ENCODE peak calls at places on chromosomes 1 and 21, in nine cellular contexts. P is stomach, F is GM12892, I is GM23338, J is transverse colon, V is K562, K is breast epithelium, R is GM12891, E is HL-60. X is an unnamed sample.

GRCh38 chr21:41835711-41836154 is 43.4 kb downstream of the PRDM15 start:
- DNase-seq in E (no peak), F (no peak), I (no peak), K (no peak), R (no peak), J (peak), V (peak), P (no peak), X (peak)

GRCh38 chr1:24790490-24790889 is 45.2 kb downstream of the CLIC4 start:
- DNase-seq in V (no peak), K (no peak), F (no peak), R (no peak), E (no peak), J (no peak), P (no peak), I (no peak), X (no peak)

GRCh38 chr1:172602706-172603105 is 56.2 kb upstream of the FASLG start:
- DNase-seq in V (no peak), K (no peak), E (no peak), J (no peak), P (no peak), I (no peak), R (no peak), F (no peak), X (no peak)

GRCh38 chr1:7539772-7540175 is 231.3 kb upstream of the VAMP3 start:
- DNase-seq in F (no peak), V (peak), I (peak), E (no peak), J (peak), P (peak), K (peak), R (no peak), X (peak)

GRCh38 chr1:85199667-85200366 is 999 bp downstream of the SYDE2 start:
- DNase-seq in I (peak), V (no peak), R (no peak), E (no peak), K (no peak), F (no peak), J (no peak), P (no peak), X (no peak)

GRCh38 chr1:119564548-119564947 is 57.5 kb downstream of the HSD3B1 start:
- DNase-seq in R (no peak), I (no peak), E (no peak), K (no peak), V (no peak), J (no peak), P (no peak), F (no peak), X (no peak)

GRCh38 chr1:16068356-16069270 is 4.8 kb downstream of the FAM131C start:
- DNase-seq in J (no peak), P (peak), V (no peak), E (no peak), I (no peak), F (no peak), K (no peak), R (no peak), X (no peak)

GRCh38 chr1:174266476-174266875 is 107.2 kb downstream of the RABGAP1L start:
- DNase-seq in J (no peak), R (no peak), V (no peak), K (no peak), I (no peak), P (no peak), E (no peak), F (no peak), X (no peak)

GRCh38 chr1:198024782-198025181 is 107.6 kb downstream of the LHX9 start:
- DNase-seq in K (no peak), R (no peak), E (no peak), J (no peak), P (no peak), F (no peak), I (no peak), V (no peak), X (no peak)

GRCh38 chr21:46363698-46364097 is 39.7 kb downstream of the PCNT start:
- DNase-seq in J (no peak), V (no peak), P (no peak), F (no peak), I (no peak), E (no peak), K (no peak), R (no peak), X (no peak)

GRCh38 chr1:65265296-65266271 is 43.8 kb upstream of the DNAJC6 start:
- DNase-seq in J (peak), E (peak), K (no peak), V (no peak), I (peak), P (peak), F (peak), R (peak), X (peak)

GRCh38 chr21:46171996-46172862 is 12.0 kb downstream of the SPATC1L start:
- DNase-seq in J (no peak), K (no peak), I (no peak), F (no peak), E (no peak), R (no peak), P (no peak), V (no peak), X (no peak)

GRCh38 chr21:24895885-24896734 is 711.2 kb downstream of the MRPL39 start:
- DNase-seq in F (no peak), J (peak), P (peak), I (peak), E (no peak), K (no peak), V (no peak), R (no peak), X (no peak)

GRCh38 chr1:42206164-42206563 is 41.6 kb upstream of the GUCA2A start:
- DNase-seq in J (no peak), P (no peak), E (no peak), R (no peak), V (no peak), I (no peak), F (no peak), K (no peak), X (no peak)

GRCh38 chr1:40039245-40039756 is 1.2 kb upstream of the CAP1 start:
- DNase-seq in R (no peak), V (no peak), J (no peak), K (no peak), E (no peak), F (no peak), I (no peak), P (no peak), X (no peak)
- TF ChIP-seq POLR2AphosphoS5 in R (no peak), V (no peak), J (no peak), K (no peak), E (no peak), F (no peak), I (no peak), P (no peak), X (no peak)

GRCh38 chr1:235106457-235106856 is 22.2 kb downstream of the TOMM20 start:
- DNase-seq in K (no peak), J (no peak), F (no peak), E (no peak), V (no peak), I (no peak), P (no peak), R (no peak), X (no peak)

GRCh38 chr1:235108185-235108593 is 20.4 kb downstream of the TOMM20 start:
- DNase-seq in P (no peak), I (no peak), E (no peak), V (no peak), R (no peak), F (no peak), K (no peak), J (no peak), X (no peak)

GRCh38 chr1:235108876-235109275 is 19.8 kb downstream of the TOMM20 start:
- DNase-seq in J (no peak), V (no peak), R (no peak), I (no peak), K (no peak), F (no peak), E (no peak), P (no peak), X (no peak)

GRCh38 chr1:235105051-235106043 is 23.3 kb downstream of the TOMM20 start:
- DNase-seq in R (no peak), P (no peak), K (no peak), J (no peak), V (no peak), I (no peak), E (no peak), F (peak), X (no peak)

GRCh38 chr1:235107368-235108184 is 21.1 kb downstream of the TOMM20 start:
- DNase-seq in K (no peak), R (no peak), F (no peak), P (no peak), I (no peak), J (no peak), E (no peak), V (no peak), X (no peak)
- TF ChIP-seq POLR2AphosphoS5 in K (no peak), R (peak), F (peak), P (no peak), I (no peak), J (no peak), E (no peak), V (peak), X (no peak)

GRCh38 chr21:37658994-37659458 is 257.2 kb downstream of the KCNJ6 start:
- DNase-seq in E (no peak), P (no peak), K (no peak), J (no peak), R (no peak), V (peak), I (no peak), F (no peak), X (no peak)
- TF ChIP-seq POLR2AphosphoS5 in E (no peak), P (peak), K (peak), J (peak), R (no peak), V (no peak), I (no peak), F (no peak), X (no peak)

GRCh38 chr1:8864713-8865397 is 13.6 kb downstream of the ENO1 start:
- DNase-seq in I (no peak), F (no peak), E (no peak), R (no peak), J (no peak), K (no peak), V (no peak), P (no peak), X (no peak)

GRCh38 chr1:8866173-8866791 is 12.2 kb downstream of the ENO1 start:
- DNase-seq in R (no peak), P (no peak), J (no peak), E (no peak), F (no peak), I (no peak), K (no peak), V (no peak), X (no peak)

GRCh38 chr1:8863138-8863537 is 15.3 kb downstream of the ENO1 start:
- DNase-seq in J (no peak), V (no peak), E (no peak), R (no peak), K (no peak), F (no peak), I (no peak), P (no peak), X (no peak)

GRCh38 chr1:8862528-8862927 is 16.0 kb downstream of the ENO1 start:
- DNase-seq in F (no peak), J (no peak), K (no peak), V (peak), R (no peak), P (no peak), I (peak), E (no peak), X (no peak)

GRCh38 chr1:8863712-8864324 is 14.7 kb downstream of the ENO1 start:
- DNase-seq in P (no peak), J (no peak), K (no peak), V (no peak), F (no peak), E (no peak), I (peak), R (no peak), X (no peak)
- TF ChIP-seq POLR2AphosphoS5 in P (no peak), J (no peak), K (no peak), V (peak), F (peak), E (peak), I (no peak), R (peak), X (no peak)

GRCh38 chr1:61082336-61083013 is at the start of gene NFIA:
- DNase-seq in K (peak), I (peak), V (peak), J (peak), F (no peak), R (no peak), E (no peak), P (peak), X (peak)
- TF ChIP-seq POLR2AphosphoS5 in K (no peak), I (no peak), V (no peak), J (peak), F (no peak), R (no peak), E (no peak), P (no peak), X (no peak)

GRCh38 chr1:229287257-229287656 is 16.3 kb downstream of the RAB4A start:
- DNase-seq in I (no peak), V (no peak), K (no peak), F (no peak), R (no peak), E (no peak), P (no peak), J (no peak), X (no peak)
- TF ChIP-seq POLR2AphosphoS5 in I (no peak), V (no peak), K (no peak), F (no peak), R (no peak), E (no peak), P (no peak), J (no peak), X (no peak)